ENCODE peak calls at places on chromosomes 12 and 14, in five cellular contexts. D is GM12878, G is A549, M is endothelial cell of umbilical vein, N is HepG2. Y is an unnamed sample.

GRCh38 chr12:3753549-3754284 is 808 bp upstream of the CRACR2A start:
- DNase-seq in D (no peak), G (no peak), M (no peak), N (no peak), Y (peak; percentile 75)

GRCh38 chr14:86423212-86423611 is 893.3 kb downstream of the FLRT2 start:
- DNase-seq in D (no peak), G (no peak), N (no peak), M (no peak), Y (no peak)

GRCh38 chr12:27524839-27525238 is 833 bp downstream of the PPFIBP1 start:
- DNase-seq in N (no peak), M (peak; percentile 69), D (no peak), G (peak; percentile 10), Y (peak; percentile 47)

GRCh38 chr12:103140217-103140616 is 182.7 kb downstream of the ASCL1 start:
- DNase-seq in D (no peak), N (no peak), G (no peak), M (no peak), Y (no peak)

GRCh38 chr12:24991209-24992049 is 42.5 kb upstream of the BCAT1 start:
- DNase-seq in M (peak; percentile 74), N (peak; percentile 45), G (peak; percentile 72), D (peak; percentile 65), Y (peak; percentile 87)

GRCh38 chr12:116037941-116038837 is 239.3 kb downstream of the MED13L start:
- DNase-seq in D (no peak), M (no peak), G (peak; percentile 39), N (no peak), Y (no peak)

GRCh38 chr14:92945959-92946846 is 23.3 kb downstream of the CHGA start:
- DNase-seq in M (peak; percentile 70), G (peak; percentile 91), N (no peak), D (no peak), Y (no peak)

GRCh38 chr12:74801625-74802024 is 264.0 kb downstream of the ATXN7L3B start:
- DNase-seq in N (no peak), G (no peak), D (no peak), M (no peak), Y (peak; percentile 26)

GRCh38 chr14:33369972-33370371 is 431.3 kb downstream of the NPAS3 start:
- DNase-seq in D (peak; percentile 33), G (no peak), N (no peak), M (no peak), Y (no peak)

GRCh38 chr12:5746496-5746895 is 198.6 kb downstream of the ANO2 start:
- DNase-seq in M (no peak), N (no peak), D (no peak), G (no peak), Y (no peak)

GRCh38 chr12:3002636-3003035 is 43.4 kb downstream of the TEAD4 start:
- DNase-seq in D (no peak), G (no peak), N (no peak), M (no peak), Y (peak; percentile 25)

DNA sequence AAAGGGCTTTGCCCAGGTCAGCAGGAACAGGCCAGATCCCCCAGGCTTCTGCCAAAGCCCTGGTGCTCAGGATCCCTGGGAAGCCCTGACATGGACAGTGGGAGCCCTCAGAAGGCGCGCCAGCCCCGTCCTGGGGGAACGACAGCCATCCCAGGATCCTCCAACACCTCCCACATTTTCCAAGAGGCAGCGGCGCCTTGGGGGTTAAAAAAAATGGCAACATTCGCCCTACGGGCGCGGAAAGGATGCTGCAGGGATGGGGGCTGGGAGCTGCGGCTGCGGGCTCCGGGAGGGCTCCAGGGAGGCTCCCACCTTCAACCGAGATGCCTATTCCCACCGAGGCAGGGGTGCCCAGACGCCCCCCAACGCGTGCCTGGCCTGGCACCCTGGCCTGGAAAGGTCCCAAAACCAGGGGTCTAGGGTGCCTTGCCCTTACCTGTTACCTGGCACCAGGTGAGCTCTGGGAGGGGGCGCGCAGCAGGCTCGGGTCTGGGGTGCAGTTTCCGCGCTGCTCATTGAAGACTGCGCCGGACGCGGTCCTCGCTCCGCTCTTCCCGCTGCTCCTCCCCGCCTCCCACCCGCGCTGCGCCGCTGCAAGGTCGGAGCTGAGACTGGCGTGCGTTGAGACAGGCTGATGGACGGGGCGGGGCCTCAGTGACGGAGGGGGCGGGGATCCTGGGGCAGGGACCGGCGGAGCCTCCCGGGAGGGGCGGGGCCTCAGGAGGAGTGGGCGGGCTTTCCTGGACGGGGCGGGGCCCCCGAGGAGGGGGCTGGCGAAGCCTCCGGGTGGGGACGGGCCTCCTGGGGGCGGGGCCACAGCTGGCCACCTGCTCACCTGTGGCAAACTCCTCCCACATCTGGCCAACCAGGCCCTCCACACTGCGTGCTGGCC is at the start of gene ABCB9:
- DNase-seq in G (peak; percentile 93), D (no peak), N (peak; percentile 85), M (peak; percentile 92), Y (peak; percentile 97)
- TF ChIP-seq CTCF in G (no peak), D (no peak), N (peak; percentile 30), M (no peak), Y (no peak)

DNA sequence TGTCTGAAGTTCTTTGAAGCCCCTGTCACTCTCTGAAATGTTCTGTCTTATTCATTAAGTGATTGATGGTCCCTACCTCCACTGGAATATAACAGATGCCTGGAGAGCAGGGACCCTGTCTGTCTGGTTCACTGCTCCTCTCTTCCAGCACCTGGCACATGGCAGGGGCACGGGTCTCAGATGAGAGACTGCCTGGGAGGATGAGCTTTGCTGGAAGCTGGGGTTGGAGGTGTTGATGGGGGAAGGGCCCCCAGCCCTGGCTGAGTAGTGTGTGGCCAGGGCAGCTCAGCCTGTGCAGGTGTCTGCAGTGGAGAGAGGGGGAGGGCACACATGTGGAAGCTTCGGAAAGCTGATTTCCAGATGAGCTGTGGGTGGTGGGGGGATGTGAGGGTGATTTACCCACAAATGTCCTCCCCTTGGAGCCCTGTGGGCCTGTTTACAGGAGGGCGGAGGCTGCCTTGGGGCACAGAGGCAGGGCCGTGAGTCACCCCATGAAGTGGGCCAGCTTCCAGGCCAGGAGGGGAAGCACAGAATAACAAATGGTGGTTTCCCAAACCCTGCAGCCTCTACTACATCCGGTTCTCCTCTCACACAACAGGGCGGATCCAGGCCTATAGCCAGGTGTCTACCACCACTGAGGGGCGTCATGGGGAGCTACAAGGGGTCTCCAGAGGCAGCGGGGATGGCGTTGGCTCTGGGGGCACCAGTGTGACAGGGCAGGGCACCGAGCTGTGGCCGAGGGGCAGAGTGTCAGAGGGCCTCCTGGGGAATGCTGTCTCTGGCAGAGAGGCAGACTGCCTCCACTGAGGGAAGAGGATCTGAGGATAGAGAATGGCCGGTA is 11.0 kb downstream of the KRT7 start:
- DNase-seq in N (peak; percentile 13), D (peak; percentile 66), M (peak; percentile 84), G (peak; percentile 92), Y (peak; percentile 95)
- H3K4me3 ChIP-seq in N (no peak overlapping the region), D (peak overlapping the region; percentile 42), M (no peak overlapping the region), G (peak overlapping the region; percentile 24), Y (no peak overlapping the region)

DNA sequence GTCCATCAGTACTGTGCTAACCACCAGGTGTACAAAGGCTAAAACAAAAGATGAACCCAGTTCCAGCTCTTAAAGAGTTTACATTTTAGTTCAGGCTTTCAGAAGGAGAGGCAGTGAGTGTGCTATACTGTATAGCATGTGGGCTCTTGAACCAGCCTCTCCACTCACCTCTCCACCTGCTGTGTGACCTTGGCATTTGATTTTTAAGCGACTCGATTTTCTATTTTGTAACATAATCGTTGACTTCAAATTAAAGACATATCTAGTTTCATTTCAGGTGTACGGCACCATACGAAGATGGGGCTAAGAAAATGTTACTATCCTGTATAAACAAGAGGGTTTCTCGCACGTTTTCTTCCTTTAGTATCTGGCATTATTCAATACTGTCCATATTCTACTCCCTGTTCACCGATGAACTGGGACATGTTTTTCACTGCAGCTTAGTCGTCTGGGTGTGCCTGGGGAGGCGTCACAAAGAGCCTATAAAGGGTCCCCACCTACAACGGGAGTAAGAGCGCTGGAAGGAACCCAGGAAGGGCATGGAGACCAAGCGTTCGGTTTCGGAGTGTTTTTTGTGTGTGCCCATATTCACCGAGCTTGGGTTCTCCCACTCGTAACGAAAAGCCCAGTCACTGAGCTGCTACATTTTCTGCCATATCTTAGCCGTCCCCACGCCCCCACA is 752 bp upstream of the USP15 start:
- DNase-seq in D (no peak), N (peak; percentile 37), G (peak; percentile 21), M (no peak), Y (peak; percentile 46)
- TF ChIP-seq MYC in D (no peak), N (no peak), G (no peak), M (no peak), Y (no peak)

GRCh38 chr12:124567673-124568373 is 411 bp upstream of the NCOR2 start:
- DNase-seq in G (peak; percentile 87), N (peak; percentile 19), D (no peak), M (peak; percentile 70), Y (peak; percentile 92)

GRCh38 chr12:124570810-124571209 is 3.4 kb upstream of the NCOR2 start:
- DNase-seq in M (no peak), N (no peak), D (no peak), G (no peak), Y (no peak)

GRCh38 chr12:124567035-124567672 is at the start of gene NCOR2:
- DNase-seq in G (no peak), M (no peak), N (no peak), D (no peak), Y (peak; percentile 79)

GRCh38 chr12:124569375-124570148 is 2.1 kb upstream of the NCOR2 start:
- DNase-seq in M (no peak), D (no peak), N (no peak), G (no peak), Y (no peak)

DNA sequence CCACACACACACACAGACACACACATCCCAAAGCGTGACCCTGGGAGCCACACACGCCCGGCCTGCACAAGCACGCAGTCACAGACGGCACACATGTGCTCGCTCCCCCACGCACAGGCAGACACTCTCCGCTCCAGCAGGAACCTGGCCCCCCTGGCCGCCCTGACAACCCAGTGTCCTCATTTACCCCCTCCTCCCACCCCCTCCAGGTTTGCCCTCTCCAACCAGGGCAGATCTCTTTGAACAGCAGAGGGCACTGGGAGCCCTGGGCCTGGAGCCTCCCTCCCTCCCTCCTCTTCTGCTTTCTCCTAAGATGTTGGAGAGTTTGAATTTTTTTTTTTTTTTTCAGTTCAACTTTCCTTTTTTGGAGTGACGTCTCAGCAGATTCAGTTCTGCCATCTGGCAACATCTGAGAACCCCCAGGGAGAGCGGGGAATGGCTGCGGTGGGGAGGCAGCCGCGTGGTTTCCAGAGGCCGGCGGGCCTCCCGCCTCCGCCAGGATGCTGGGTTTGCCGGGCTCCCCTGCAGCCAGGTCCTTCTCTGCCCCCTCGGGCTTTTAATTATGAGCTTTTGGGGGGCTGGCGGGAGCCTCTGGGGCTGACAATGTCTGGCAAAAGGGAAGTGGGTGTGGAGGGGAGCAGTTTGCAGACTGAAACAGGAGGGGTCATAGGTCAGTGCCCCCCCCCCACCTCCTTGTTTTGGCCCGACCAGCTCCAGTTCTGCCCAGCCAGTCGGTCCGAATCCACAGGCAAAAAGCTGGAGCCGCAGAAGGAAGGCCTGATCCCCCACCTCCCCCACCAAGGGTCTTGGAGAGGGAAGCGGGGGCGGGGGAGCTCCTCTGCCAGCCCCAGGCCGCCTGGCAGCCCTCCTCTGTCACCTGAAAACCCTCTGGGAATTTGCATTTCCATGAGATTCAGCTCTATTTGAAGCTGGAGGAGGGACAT is 1.3 kb upstream of the NCOR2 start:
- DNase-seq in G (peak; percentile 79), D (peak; percentile 53), N (no peak), M (no peak), Y (peak; percentile 98)
- TF ChIP-seq CTCF in G (peak; percentile 51), D (peak; percentile 45), N (peak; percentile 50), M (peak; percentile 31), Y (peak; percentile 46)

GRCh38 chr14:97452314-97452713 is 655.1 kb downstream of the VRK1 start:
- DNase-seq in D (no peak), G (no peak), M (no peak), N (no peak), Y (no peak)
- H3K4me3 ChIP-seq in D (no peak overlapping the region), G (no peak overlapping the region), M (no peak overlapping the region), N (no peak overlapping the region), Y (no peak overlapping the region)

DNA sequence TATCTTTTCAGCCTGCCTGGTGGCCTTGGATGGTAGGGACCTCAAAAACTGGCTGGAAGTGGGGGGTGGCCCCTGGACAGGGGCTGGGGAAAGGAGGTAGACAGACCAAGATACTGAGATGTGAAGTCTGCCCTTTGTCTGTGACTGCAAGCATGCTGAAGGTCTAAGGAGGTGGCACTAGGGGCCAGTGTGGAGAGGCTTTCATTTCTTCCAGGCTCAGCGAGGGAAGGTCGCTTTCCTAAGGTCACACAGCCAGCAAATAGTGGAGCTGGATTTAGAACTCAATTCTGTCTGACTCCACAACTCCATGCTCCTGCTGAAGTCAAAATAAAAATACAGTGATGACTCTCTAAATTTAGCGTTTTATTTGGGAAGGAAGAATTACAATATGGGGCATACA is 11.3 kb upstream of the PLBD2 start:
- DNase-seq in G (no peak), N (no peak), M (no peak), D (no peak), Y (no peak)
- TF ChIP-seq MYC in G (no peak), N (no peak), M (no peak), D (no peak), Y (no peak)